ENCODE peak calls at places on chromosomes 16 and 17, in four cellular contexts. Y is H9, B is type B pancreatic cell, A is upper lobe of right lung. H is an unnamed sample.
A peak's percentile ranks its signal among the peaks of the same experiment; 100 is the strongest.

GRCh38 chr17:42018339-42018738 is 1.1 kb upstream of the DNAJC7 start:
- DNase-seq in Y (peak; percentile 80), B (no peak), A (no peak), H (no peak)

GRCh38 chr17:41987642-41988041 is 21.0 kb downstream of the CNP start:
- DNase-seq in Y (no peak), B (no peak), A (no peak), H (no peak)

GRCh38 chr16:383326-384020 is 1.7 kb upstream of the PGAP6 start:
- DNase-seq in Y (peak; percentile 91), B (no peak), A (no peak), H (no peak)

GRCh38 chr17:32943647-32944191 is 15.8 kb downstream of the TMEM98 start:
- DNase-seq in Y (no peak), B (no peak), A (no peak), H (peak; percentile 87)

GRCh38 chr16:30974348-30974747 is 10.7 kb upstream of the HSD3B7 start:
- DNase-seq in Y (no peak), B (no peak), A (no peak), H (no peak)

GRCh38 chr17:78568494-78569115 is 8.6 kb downstream of the DNAH17 start:
- DNase-seq in Y (no peak), B (no peak), A (no peak), H (no peak)

GRCh38 chr16:23296994-23297393 is 5.1 kb upstream of the SCNN1B start:
- DNase-seq in Y (peak; percentile 69), B (no peak), A (no peak), H (no peak)

GRCh38 chr17:11928436-11928835 is 68.8 kb downstream of the ZNF18 start:
- DNase-seq in Y (no peak), B (no peak), A (no peak), H (no peak)

GRCh38 chr17:38326996-38327792 is 16.6 kb downstream of the GPR179 start:
- DNase-seq in Y (peak; percentile 30), B (no peak), A (no peak), H (no peak)

GRCh38 chr16:13909872-13910303 is 10.1 kb upstream of the ERCC4 start:
- DNase-seq in Y (no peak), B (no peak), A (no peak), H (peak; percentile 11)

GRCh38 chr17:56109811-56110210 is 43.5 kb upstream of the ANKFN1 start:
- DNase-seq in Y (no peak), B (no peak), A (no peak), H (no peak)

GRCh38 chr17:6969323-6969726 is 26.5 kb upstream of the ALOX12 start:
- DNase-seq in Y (no peak), B (no peak), A (no peak), H (no peak)

GRCh38 chr16:57815987-57816745 is 13.9 kb upstream of the KIFC3 start:
- DNase-seq in Y (peak; percentile 86), B (no peak), A (peak; percentile 93), H (peak; percentile 86)

GRCh38 chr17:40194821-40195220 is 17.6 kb downstream of the RAPGEFL1 start:
- DNase-seq in Y (no peak), B (no peak), A (no peak), H (no peak)

GRCh38 chr17:44223574-44224046 is 4.1 kb upstream of the UBTF start:
- DNase-seq in Y (no peak), B (no peak), A (no peak), H (no peak)

GRCh38 chr16:82639666-82640336 is 13.0 kb downstream of the CDH13 start:
- DNase-seq in Y (peak; percentile 74), B (no peak), A (peak; percentile 69), H (no peak)

GRCh38 chr16:4093495-4094137 is 22.6 kb downstream of the ADCY9 start:
- DNase-seq in Y (no peak), B (no peak), A (peak; percentile 76), H (no peak)

GRCh38 chr16:29141586-29142324 is 156.9 kb downstream of the LAT start:
- DNase-seq in Y (no peak), B (no peak), A (peak; percentile 26), H (no peak)

GRCh38 chr17:65035191-65035590 is 21.3 kb downstream of the GNA13 start:
- DNase-seq in Y (no peak), B (no peak), A (no peak), H (no peak)

GRCh38 chr17:915416-916201 is 64.0 kb downstream of the NXN start:
- DNase-seq in Y (no peak), B (no peak), A (no peak), H (no peak)

GRCh38 chr17:17205368-17206148 is 575 bp downstream of the PLD6 start:
- DNase-seq in Y (peak; percentile 59), B (no peak), A (peak; percentile 85), H (no peak)

GRCh38 chr16:85562102-85562786 is 50.9 kb upstream of the GSE1 start:
- DNase-seq in Y (no peak), B (no peak), A (no peak), H (no peak)

GRCh38 chr17:59851431-59852375 is 41.0 kb downstream of the TUBD1 start:
- DNase-seq in Y (no peak), B (no peak), A (no peak), H (no peak)

GRCh38 chr17:59858167-59858790 is 34.5 kb downstream of the TUBD1 start:
- DNase-seq in Y (no peak), B (no peak), A (no peak), H (no peak)

GRCh38 chr17:59856859-59857794 is 35.6 kb downstream of the TUBD1 start:
- DNase-seq in Y (no peak), B (no peak), A (no peak), H (no peak)

GRCh38 chr17:59848778-59849177 is 44.0 kb downstream of the TUBD1 start:
- DNase-seq in Y (no peak), B (no peak), A (peak; percentile 92), H (no peak)

DNA sequence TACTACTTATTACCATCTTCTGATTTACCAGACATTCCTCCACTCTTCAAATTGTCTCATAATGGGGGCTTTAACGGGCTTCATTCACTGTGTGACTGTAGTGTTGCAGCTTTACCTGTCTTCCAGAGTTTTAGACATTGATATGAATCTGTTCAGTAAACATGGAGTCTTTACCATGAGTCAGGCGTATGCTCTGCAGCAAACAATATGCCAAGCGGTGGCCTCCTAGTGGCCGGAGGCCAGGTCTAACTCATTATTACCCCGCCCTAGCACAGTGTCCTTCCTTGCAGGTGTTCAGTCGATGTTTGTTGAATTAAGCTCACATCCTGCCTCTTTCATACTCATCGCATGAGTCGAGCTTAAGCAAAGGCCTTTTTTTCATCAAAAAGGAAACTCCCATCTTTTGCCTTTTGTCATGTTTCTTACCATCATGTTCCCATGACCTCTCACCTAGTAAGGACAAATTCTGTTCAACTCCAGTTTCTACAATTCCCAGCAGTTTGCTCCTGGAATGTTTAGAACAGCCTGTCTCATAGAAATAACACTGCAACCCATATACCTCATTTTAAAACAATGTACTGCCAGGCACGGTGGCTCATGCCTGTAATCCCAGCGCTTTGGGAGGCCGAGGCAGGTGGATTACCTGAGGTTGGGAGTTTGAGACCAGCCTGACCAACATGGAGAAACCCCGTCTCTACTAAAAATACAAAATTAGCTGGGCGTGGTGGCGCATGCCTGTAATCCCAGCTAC is 39.4 kb downstream of the TUBD1 start:
- DNase-seq in Y (peak; percentile 90), B (no peak), A (no peak), H (no peak)
- TF ChIP-seq CTCF in Y (peak; percentile 74), B (peak; percentile 63), A (peak; percentile 30), H (peak; percentile 55)

GRCh38 chr17:80902197-80903019 is 89.2 kb upstream of the CHMP6 start:
- DNase-seq in Y (no peak), B (no peak), A (no peak), H (no peak)

GRCh38 chr17:80903041-80903611 is 88.5 kb upstream of the CHMP6 start:
- DNase-seq in Y (no peak), B (no peak), A (no peak), H (no peak)

GRCh38 chr17:80901319-80901718 is 90.3 kb upstream of the CHMP6 start:
- DNase-seq in Y (no peak), B (no peak), A (no peak), H (no peak)

GRCh38 chr17:80898706-80899105 is 92.9 kb upstream of the CHMP6 start:
- DNase-seq in Y (no peak), B (no peak), A (no peak), H (no peak)

DNA sequence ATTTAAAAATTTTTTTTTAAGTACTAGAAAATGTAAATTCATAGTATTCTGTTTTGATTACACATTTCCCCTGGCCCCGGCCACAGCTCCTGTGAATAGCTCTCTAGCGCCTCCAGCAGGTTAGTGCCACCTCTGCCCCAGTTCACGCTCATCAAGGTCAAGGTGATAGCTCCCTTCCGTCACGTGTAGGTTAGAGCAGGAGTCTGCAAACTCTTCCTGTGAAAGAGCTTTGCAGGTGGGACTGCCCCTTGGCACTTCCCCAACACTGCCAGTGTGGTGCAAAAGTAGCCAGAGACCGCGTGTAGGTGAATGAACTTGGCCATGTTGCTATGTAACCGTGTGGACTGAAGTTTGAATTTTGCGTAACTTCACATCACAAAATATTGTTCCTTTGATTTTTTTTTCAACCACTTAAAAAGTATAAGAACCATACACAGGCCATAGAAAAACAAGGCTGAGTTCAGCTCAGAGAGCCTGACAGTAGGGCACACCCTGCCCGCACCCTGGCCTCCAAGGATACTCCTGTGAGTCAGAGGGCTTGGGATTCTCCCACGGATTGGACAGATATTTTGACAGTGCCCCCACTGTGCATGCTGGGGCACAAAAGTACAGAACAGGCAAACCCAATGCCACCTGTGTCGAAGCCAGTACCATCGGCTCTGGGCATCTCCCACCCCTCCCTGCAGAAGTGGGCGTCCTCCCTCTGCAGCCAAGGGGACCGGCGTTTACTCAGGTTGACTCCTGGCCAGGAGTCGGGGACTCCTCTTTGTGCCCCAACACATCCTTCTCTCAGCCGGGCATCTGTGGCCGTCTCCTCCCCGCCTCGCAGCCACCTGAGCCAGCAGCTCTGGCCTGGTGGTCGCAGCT is 92.0 kb upstream of the CHMP6 start:
- DNase-seq in Y (peak; percentile 83), B (no peak), A (peak; percentile 82), H (no peak)
- TF ChIP-seq CTCF in Y (peak; percentile 98), B (peak; percentile 76), A (peak; percentile 59), H (peak; percentile 77)

DNA sequence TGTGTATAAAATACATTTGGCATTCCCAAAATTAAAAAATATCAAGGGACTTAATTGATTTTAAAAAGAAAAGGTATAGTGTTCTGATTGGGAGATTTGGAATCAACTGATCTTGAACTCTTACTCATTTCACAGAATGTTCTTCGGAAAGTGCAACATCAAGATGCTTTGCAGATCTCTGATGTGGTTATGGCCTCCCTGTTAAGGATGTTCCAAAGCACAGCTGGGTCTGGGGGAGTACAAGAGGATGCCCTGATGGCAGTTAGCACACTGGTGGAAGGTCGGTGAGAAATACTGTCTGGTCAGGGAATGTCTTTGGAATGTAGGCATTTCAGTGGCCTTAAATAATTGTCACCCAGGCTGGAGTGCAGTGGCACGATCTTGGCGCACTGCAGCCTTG is 19.5 kb upstream of the TBKBP1 start:
- DNase-seq in Y (no peak), B (no peak), A (no peak), H (no peak)
- TF ChIP-seq CTCF in Y (no peak), B (no peak), A (no peak), H (no peak)

DNA sequence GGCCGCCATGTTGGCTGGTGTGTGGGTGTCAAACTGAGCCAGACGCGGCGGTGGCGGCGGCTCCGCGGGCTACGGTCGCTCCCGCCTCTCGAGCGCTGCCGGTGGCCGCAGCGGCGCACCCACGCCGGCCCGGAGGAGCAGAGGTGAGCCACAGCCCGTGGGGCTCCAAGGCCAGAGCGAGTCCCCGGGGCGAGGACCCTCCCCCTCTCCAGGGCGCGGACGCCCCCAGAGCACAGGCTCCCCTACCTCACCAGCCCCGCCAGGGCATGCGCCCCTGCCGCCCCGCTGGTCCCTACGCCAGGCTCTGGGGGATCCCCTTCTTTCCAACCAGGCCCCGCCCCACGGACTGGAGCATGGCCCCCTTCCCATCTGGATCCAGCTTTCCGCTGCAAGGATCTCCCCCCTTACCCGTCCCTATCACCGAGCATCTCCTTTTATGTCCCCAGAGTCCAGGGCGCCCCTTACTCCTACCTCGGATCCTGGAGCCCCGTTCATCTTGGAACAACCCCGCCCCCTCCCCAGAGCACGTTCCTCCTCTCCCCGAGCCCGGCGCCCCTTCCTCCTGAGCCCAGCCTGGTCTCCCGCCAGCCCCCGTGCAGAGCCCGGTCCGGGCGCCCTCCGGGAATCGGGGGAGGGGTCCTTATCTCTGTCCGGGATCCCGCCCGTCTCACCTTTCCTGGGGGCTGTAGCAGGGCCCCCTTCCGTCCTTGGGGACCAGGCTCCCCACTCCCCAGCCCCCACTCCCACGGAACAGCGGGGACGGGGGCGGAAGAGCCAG is 412 bp downstream of the EPN2 start:
- DNase-seq in Y (peak; percentile 61), B (no peak), A (peak; percentile 68), H (no peak)
- TF ChIP-seq CTCF in Y (peak; percentile 24), B (peak; percentile 26), A (peak; percentile 35), H (no peak)

H was measured in retinal pigment epithelial cell.